ENCODE peak calls at places on chromosomes 6 and 20, in six cellular contexts. X is body of pancreas, S is fibroblast of lung, Z is heart right ventricle, C is pancreas, O is heart left ventricle. B is an unnamed sample.

GRCh38 chr20:18928626-18929025 is 115.0 kb downstream of the SCP2D1 start:
- DNase-seq in O (no peak), X (no peak), Z (no peak), S (no peak), C (no peak), B (no peak)

GRCh38 chr6:7086488-7086887 is 21.3 kb upstream of the RREB1 start:
- DNase-seq in C (no peak), Z (peak; percentile 22), X (no peak), S (peak; percentile 29), O (peak; percentile 39), B (no peak)

GRCh38 chr6:26322645-26323482 is 42.1 kb upstream of the BTN3A2 start:
- DNase-seq in O (no peak), Z (peak; percentile 48), C (peak; percentile 46), S (peak; percentile 95), X (peak; percentile 42), B (peak; percentile 86)

GRCh38 chr20:50527068-50527605 is 17.0 kb downstream of the PTPN1 start:
- DNase-seq in C (no peak), X (no peak), Z (no peak), S (no peak), O (no peak), B (no peak)

GRCh38 chr6:101224751-101225150 is 168.8 kb upstream of the GRIK2 start:
- DNase-seq in Z (no peak), C (no peak), O (no peak), S (no peak), X (no peak), B (no peak)

GRCh38 chr6:28141500-28142329 is at the start of gene ZKSCAN8:
- DNase-seq in C (peak; percentile 81), X (peak; percentile 78), S (peak; percentile 89), O (peak; percentile 84), Z (peak; percentile 81), B (peak; percentile 97)

GRCh38 chr6:165117121-165117520 is 192.3 kb downstream of the C6orf118 start:
- DNase-seq in O (no peak), X (no peak), C (no peak), Z (no peak), S (peak; percentile 52), B (no peak)

GRCh38 chr6:77440206-77440976 is 22.9 kb downstream of the HTR1B start:
- DNase-seq in C (no peak), X (no peak), O (no peak), Z (no peak), S (no peak), B (no peak)

DNA sequence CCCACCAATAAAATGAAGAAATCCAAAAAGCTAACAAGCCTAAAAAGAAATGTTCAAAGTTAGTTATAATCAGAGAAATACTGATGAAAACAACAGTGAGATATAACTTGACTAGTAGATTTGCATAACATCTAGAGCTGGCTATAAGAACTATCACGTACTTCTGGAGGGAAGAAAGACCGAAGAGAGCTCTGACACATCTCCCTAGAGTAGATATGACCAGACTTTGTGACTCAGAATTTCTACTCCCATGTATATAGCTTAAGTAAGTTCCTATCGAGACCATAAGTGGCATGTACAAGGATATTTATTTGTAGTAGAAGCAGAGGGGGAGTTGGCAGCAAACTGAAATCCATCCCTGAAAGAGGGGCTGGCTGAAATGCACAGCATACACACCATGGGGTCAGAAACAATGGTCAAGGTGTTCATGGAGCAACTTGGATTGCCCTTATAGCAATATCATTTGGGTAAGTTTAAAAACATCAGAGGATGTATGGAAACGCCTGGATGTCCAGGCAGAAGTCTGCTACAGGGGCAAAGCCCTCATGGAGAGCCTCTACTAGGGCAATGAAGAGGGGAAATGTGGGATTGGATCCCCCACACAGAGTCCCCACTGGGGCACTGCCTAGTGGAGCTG is 25.6 kb upstream of the IL17A start:
- DNase-seq in S (no peak), O (no peak), Z (no peak), X (no peak), C (no peak), B (no peak)
- H3K4me3 ChIP-seq in S (no peak overlapping the region), O (no peak overlapping the region), Z (no peak overlapping the region), X (no peak overlapping the region), C (no peak overlapping the region), B (no peak overlapping the region)

DNA sequence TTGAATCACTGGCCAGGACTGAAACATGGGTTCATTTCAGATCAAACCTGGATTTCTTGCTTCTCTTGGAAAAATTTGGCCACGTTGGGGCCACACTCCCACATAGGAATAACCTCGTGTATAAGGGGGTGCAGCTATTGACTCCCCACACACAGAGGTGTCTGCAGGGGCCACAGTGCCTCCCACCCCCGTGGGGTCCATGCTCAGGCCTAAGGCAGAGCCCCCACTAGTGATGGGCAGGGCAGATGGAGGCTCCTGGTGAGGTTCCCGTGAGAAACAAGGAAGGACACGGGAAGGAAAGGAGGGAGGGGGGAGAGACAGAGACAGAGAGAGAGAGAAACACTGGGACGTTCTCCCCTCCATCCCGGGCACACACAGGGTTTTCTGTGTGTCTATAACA is 230.5 kb downstream of the ERMARD start:
- DNase-seq in O (peak; percentile 9), S (no peak), Z (no peak), X (no peak), C (no peak), B (no peak)
- H3K9me3 ChIP-seq in O (no peaks in the 10 kb centered on the region), S (no peaks in the 10 kb centered on the region), Z (no peaks in the 10 kb centered on the region), X (no peaks in the 10 kb centered on the region), C (no peaks in the 10 kb centered on the region), B (no peaks in the 10 kb centered on the region)

DNA sequence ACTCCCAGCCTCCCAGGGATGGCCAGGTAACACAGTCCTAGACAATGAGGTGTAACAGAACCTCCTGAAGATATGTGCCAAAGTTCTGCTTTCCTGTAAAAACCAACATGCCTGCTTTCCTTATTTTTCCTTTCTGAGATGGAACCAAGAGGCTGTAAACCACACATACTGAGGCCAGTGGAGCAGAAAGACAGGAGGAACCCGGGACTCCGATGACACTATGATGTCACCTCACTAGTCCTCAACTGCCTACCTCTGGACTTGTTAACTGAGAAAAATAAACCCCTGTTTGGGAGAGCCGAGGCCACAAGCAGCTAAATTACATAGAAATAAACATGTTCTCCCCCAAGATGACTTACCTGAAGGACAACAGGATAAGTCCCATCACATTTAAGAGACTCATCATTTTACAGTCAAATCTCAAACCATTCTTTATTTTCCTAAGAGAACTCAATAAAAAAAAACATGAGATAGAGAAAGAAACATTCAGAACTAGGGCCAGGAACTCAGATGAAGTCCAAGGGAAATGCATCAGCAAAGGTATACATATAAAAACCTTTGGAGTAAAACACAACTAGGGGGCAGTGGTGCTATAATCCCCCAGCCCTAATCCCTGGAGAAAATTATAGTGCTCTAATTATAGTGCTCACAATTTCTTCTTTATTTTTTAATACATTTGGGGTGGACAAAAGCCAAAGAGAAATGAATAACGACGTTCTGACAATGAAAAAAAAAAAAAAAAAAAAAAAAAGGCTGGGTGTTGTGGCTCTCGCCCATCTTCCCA is 100.4 kb upstream of the EMILIN3 start:
- DNase-seq in O (no peak), S (no peak), X (no peak), C (no peak), Z (no peak), B (no peak)
- H3K27ac ChIP-seq in O (no peak overlapping the region), S (no peak overlapping the region), X (no peak overlapping the region), C (no peak overlapping the region), Z (no peak overlapping the region), B (no peak overlapping the region)

GRCh38 chr6:39228111-39228971 is 934 bp downstream of the KCNK5 start:
- DNase-seq in X (no peak), Z (no peak), O (no peak), S (no peak), C (no peak), B (peak; percentile 59)

GRCh38 chr6:39225946-39226437 is 3.3 kb downstream of the KCNK5 start:
- DNase-seq in C (no peak), Z (no peak), X (no peak), S (no peak), O (no peak), B (no peak)

GRCh38 chr6:39226606-39227300 is 2.5 kb downstream of the KCNK5 start:
- DNase-seq in O (no peak), S (no peak), C (peak; percentile 7), Z (no peak), X (no peak), B (peak; percentile 40)

GRCh38 chr6:39228992-39229767 is at the start of gene KCNK5:
- DNase-seq in C (peak; percentile 87), S (peak; percentile 20), Z (peak; percentile 34), O (peak; percentile 69), X (peak; percentile 86), B (peak; percentile 95)

DNA sequence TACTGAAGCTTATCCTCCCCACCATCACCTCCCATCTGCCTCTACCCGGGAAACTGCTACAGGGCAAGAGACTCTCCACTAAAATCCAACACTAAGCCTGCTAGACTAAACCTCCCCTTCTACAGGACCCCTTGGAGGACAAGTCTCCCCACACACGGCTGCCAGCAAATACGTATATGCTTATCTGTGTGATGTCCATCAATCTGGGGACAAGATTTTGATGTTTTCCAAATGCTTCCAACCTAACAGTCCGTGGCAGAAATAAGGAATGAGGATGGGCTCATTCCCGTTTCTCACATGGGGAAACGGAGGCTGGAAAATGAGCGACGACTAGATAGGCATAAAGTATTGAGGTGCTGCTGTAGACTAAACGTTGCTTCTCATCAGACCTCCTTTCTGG is 1.8 kb downstream of the KCNK5 start:
- DNase-seq in O (no peak), Z (no peak), S (no peak), C (no peak), X (no peak), B (peak; percentile 39)
- H3K4me3 ChIP-seq in O (no peak overlapping the region), Z (no peak overlapping the region), S (no peak overlapping the region), C (peak overlapping the region; percentile 72), X (peak overlapping the region; percentile 68), B (peak overlapping the region; percentile 85)

DNA sequence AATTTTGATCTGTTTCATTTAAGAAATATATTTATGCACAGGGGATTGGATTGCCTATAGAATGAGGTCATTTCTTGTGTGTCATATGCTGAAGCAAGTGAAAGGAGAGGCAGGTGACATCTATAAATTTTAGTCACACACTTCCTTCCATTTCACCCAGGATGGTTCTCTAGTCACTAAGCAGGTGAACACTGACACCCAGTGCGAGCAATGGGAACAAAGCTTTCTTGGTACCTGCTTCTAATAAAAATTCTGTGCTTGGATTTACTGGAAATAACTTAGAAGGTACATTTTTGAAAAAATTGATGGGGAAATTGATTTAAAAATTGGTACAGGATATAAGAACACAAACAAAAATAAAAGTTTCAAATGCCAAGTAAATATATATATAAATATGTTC is 66.9 kb upstream of the MC3R start:
- DNase-seq in X (no peak), Z (no peak), S (no peak), O (no peak), C (no peak), B (no peak)
- H3K9me3 ChIP-seq in X (no peaks in the 10 kb centered on the region), Z (no peaks in the 10 kb centered on the region), S (no peaks in the 10 kb centered on the region), O (no peaks in the 10 kb centered on the region), C (no peaks in the 10 kb centered on the region), B (peaks cover 71% of the 10 kb centered on the region)

B was measured in endodermal cell.